ENCODE peak calls at places on chromosomes 2 and 18, in five cellular contexts. O is psoas muscle, K is right cardiac atrium, B is GM23338, N is kidney. U is an unnamed sample.

GRCh38 chr18:39945076-39945475 is 2010.0 kb upstream of the PIK3C3 start:
- DNase-seq in B (no peak), N (no peak), O (no peak), K (no peak), U (no peak)

GRCh38 chr2:172607379-172607928 is 51.6 kb downstream of the PDK1 start:
- DNase-seq in N (no peak), K (no peak), B (no peak), O (no peak), U (no peak)

GRCh38 chr2:231016576-231017249 is 20.6 kb upstream of the C2orf72 start:
- DNase-seq in B (no peak), N (no peak), O (no peak), K (no peak), U (no peak)

GRCh38 chr2:65850695-65851094 is 418.3 kb upstream of the SPRED2 start:
- DNase-seq in K (no peak), O (no peak), N (no peak), B (no peak), U (no peak)

GRCh38 chr2:134446431-134447091 is 192.7 kb downstream of the MGAT5 start:
- DNase-seq in N (no peak), K (no peak), B (no peak), O (no peak), U (no peak)

GRCh38 chr18:64405161-64405560 is 256.3 kb upstream of the LINC00305 start:
- DNase-seq in K (no peak), O (no peak), N (no peak), B (no peak), U (no peak)

GRCh38 chr2:86598966-86599365 is 24.7 kb downstream of the RNF103 start:
- DNase-seq in K (no peak), N (no peak), B (no peak), O (no peak), U (no peak)

GRCh38 chr18:13813271-13813849 is 10.6 kb upstream of the MC5R start:
- DNase-seq in N (no peak), K (peak; percentile 84), O (peak; percentile 41), B (peak; percentile 82), U (no peak)

GRCh38 chr18:63350230-63350629 is 16.8 kb downstream of the KDSR start:
- DNase-seq in O (no peak), B (no peak), K (no peak), N (no peak), U (no peak)

GRCh38 chr2:238939074-238939473 is 91.2 kb downstream of the TWIST2 start:
- DNase-seq in K (peak; percentile 83), N (no peak), B (no peak), O (peak; percentile 60), U (no peak)

GRCh38 chr2:160429248-160430000 is 64.2 kb downstream of the RBMS1 start:
- DNase-seq in O (no peak), K (no peak), N (no peak), B (peak; percentile 78), U (no peak)

GRCh38 chr2:38415761-38416291 is 38.8 kb upstream of the ATL2 start:
- DNase-seq in K (no peak), O (no peak), N (no peak), B (no peak), U (no peak)

GRCh38 chr2:109242222-109242653 is 113.2 kb downstream of the SH3RF3 start:
- DNase-seq in N (no peak), K (peak; percentile 89), B (no peak), O (peak; percentile 46), U (no peak)

GRCh38 chr2:109243526-109244425 is 114.8 kb downstream of the SH3RF3 start:
- DNase-seq in N (no peak), O (no peak), B (no peak), K (no peak), U (no peak)

GRCh38 chr2:109244750-109245382 is 115.9 kb downstream of the SH3RF3 start:
- DNase-seq in B (no peak), N (no peak), O (no peak), K (peak; percentile 60), U (no peak)

GRCh38 chr2:109239720-109240119 is 110.7 kb downstream of the SH3RF3 start:
- DNase-seq in K (no peak), B (no peak), N (no peak), O (no peak), U (no peak)

GRCh38 chr2:109242654-109243331 is 113.8 kb downstream of the SH3RF3 start:
- DNase-seq in O (peak; percentile 49), N (no peak), K (peak; percentile 85), B (no peak), U (no peak)
- H3K27ac ChIP-seq in O (peak overlapping the region; percentile 70), N (peak overlapping the region; percentile 78), K (peak overlapping the region; percentile 98), B (no peak overlapping the region), U (peak overlapping the region; percentile 39)

DNA sequence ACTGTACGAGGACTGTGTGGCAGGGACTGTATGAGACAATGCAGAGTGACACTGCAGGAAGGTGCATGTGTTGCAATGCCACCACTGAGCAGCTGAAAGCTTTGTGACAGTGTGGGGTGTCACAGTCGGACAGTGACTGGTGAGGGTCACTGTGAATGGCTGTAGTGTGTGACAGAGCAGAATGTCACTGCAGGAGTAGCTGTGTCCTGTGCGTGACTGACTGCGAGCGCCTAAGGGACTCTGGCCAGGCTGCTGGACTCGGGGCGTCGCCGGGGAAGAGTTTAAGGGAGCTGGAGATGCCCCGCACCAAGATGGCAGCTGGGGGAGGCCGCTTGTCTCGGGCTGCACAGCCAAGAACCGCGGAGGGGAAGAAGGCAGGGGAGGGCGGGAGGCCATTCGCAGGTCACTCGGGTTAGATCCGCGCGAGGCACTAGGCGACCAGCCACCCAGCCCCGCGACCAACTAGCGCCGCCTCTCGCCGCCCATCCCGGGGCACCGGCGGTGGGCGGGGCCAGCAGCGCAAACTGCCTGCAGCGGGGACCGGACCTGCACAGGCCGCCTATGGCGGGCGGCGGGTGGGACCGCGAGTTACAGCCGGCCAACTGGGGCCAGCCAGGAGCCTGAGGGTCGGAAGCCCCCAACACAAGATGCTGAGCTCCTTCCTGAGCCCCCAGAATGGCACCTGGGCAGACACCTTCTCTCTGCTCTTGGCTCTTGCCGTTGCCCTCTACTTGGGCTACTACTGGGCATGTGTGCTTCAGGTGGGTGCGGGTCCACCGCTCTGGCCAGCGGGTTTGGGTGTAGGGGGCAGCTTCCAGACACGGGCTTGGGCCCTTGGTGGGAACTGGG is at the start of gene ABHD1:
- DNase-seq in N (peak; percentile 83), O (peak; percentile 74), K (peak; percentile 91), B (peak; percentile 69), U (peak; percentile 26)
- H3K27ac ChIP-seq in N (no peak within 1 kb of the TSS), O (peak within 1 kb of the TSS; percentile 80), K (peak within 1 kb of the TSS; percentile 67), B (no peak within 1 kb of the TSS), U (peak within 1 kb of the TSS; percentile 17)

GRCh38 chr2:176134978-176135575 is 5.6 kb downstream of the HOXD8 start:
- DNase-seq in B (no peak), O (no peak), K (no peak), N (peak; percentile 51), U (no peak)

GRCh38 chr2:176137883-176138282 is 8.4 kb downstream of the HOXD8 start:
- DNase-seq in N (peak; percentile 39), B (no peak), K (no peak), O (no peak), U (no peak)

GRCh38 chr2:176138526-176139169 is 9.1 kb downstream of the HOXD8 start:
- DNase-seq in K (no peak), N (peak; percentile 64), O (no peak), B (no peak), U (no peak)

GRCh38 chr2:176137249-176137573 is 7.7 kb downstream of the HOXD8 start:
- DNase-seq in N (no peak), B (no peak), K (no peak), O (no peak), U (no peak)

GRCh38 chr2:176136375-176137248 is 7.1 kb downstream of the HOXD8 start:
- DNase-seq in K (peak; percentile 63), B (peak; percentile 66), N (peak; percentile 81), O (peak; percentile 34), U (no peak)
- H3K27ac ChIP-seq in K (no peak overlapping the region), B (no peak overlapping the region), N (peak overlapping the region; percentile 97), O (peak overlapping the region; percentile 93), U (no peak overlapping the region)

DNA sequence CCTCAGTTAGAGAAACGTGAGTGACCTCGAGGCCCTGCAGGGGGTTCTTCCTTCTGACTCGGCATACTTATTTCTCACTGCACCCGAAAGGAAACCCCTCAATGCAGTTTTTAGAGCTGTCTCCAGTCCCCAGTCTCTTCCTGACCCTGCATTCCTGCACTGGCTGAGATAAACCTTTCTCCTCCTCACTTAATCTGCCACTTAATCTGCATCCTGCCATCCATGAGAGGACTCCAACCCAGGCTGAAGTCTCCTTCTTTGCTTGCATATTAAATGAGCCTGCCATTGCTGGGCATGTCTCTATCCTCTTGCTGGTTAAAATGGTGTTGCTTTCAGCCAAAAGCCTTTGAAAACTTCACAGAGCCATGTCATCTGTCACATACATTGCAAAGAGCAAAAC is 125.6 kb upstream of the GATA6 start:
- DNase-seq in O (no peak), B (no peak), K (no peak), N (no peak), U (no peak)
- H3K27ac ChIP-seq in O (no peak overlapping the region), B (no peak overlapping the region), K (no peak overlapping the region), N (no peak overlapping the region), U (no peak overlapping the region)

DNA sequence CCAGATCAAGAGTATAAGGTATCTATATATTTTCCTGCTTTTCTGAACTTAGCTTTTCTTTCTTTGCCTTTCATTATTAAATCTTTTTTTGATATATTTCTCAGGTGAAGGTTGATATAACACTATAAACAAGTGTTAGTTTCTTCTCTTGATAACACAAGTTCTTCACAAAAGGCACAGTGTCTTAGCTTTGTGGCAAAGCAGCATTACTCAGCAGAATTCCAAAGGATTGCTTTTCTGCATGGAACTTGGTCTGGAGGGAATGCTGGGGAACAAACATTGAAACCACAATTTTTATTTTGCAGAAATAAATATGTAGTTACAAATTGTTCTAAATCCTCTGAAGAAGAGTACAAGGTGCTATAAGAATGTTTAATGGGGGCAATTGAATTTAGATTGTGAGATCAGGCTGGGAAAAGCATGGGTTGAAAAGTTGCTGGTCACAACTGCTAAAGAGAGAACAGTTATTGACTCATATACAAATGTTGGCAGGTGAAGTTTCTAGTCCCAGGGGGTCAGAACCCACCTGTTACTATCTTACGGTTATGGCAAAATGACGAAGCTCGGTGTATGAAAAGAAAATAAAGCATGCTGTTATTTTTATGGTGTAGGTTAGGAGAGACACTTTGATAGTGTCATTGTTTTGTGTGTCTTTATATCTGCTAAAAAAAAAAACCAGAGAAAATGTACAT is 68.2 kb downstream of the UBR3 start:
- DNase-seq in O (no peak), K (no peak), N (no peak), B (no peak), U (no peak)
- H3K27ac ChIP-seq in O (peak overlapping the region; percentile 54), K (no peak overlapping the region), N (no peak overlapping the region), B (peak overlapping the region; percentile 3), U (no peak overlapping the region)

DNA sequence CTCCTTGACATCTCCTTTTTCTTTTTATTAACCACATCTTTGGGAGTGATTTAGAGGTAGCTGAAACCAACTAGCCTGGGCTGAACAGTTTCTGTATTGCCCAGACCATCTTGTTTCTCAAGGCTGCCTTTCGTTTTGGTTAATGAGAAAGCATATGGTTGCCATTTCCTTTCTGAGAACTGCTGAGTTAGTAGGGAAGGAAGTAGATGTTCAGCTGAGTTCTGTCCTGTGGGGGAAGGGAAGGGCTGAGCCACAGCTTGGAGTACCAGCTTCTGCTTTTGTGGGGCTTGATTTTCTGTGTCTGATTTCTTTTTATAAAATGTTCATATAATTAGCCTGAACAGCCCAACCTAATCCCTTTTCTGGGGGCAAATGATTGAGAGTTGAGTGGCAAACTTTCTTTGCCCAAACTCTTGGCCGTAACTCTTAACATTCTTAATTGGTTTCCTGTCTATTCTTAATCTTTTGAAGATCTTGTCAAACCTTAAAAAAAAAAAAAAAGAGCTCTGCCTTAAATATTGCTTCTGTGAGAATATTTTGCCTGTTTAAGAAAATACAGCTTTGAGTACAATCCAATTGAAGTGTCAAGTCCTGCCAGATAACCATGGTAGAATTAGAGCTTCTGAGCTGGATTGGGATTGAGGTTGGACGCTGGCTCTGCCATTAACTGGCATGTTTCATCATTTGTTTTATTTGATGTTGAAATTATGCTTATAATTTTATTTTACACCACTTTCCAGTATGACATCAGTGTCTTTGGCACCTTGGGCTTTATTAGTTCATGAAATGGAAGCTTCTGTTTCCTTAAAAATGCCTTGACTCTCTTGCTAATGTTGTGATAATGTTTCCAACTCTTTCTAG is 1.9 kb upstream of the NABP1 start:
- DNase-seq in N (peak; percentile 55), K (peak; percentile 66), B (peak; percentile 19), O (peak; percentile 28), U (peak; percentile 13)
- H3K27ac ChIP-seq in N (peak overlapping the region; percentile 90), K (no peak overlapping the region), B (no peak overlapping the region), O (no peak overlapping the region), U (peak overlapping the region; percentile 26)